ENCODE peak calls at places on chromosome 12, in six cellular contexts. U is cardiac muscle cell, N is spleen, S is body of pancreas, A is PC-9, Y is colonic mucosa. K is an unnamed sample. For H3K4me1, the result is how much of the 10 kb centered on the place peaks cover.

GRCh38 chr12:64039285-64039871 is 182.7 kb downstream of the KICS2 start:
- DNase-seq in A (no peak), Y (peak), S (peak), N (no peak), U (peak), K (no peak)

GRCh38 chr12:91064640-91065039 is 6.8 kb upstream of the KERA start:
- DNase-seq in A (no peak), U (no peak), S (no peak), N (no peak), Y (no peak), K (no peak)

GRCh38 chr12:5535531-5535930 is 103.6 kb downstream of the NTF3 start:
- DNase-seq in Y (no peak), U (no peak), N (no peak), A (no peak), S (no peak), K (no peak)

GRCh38 chr12:121765573-121765972 is 27.9 kb downstream of the RHOF start:
- DNase-seq in N (no peak), U (peak), S (no peak), A (peak), Y (no peak), K (no peak)

GRCh38 chr12:120630139-120630895 is 10.1 kb upstream of the CABP1 start:
- DNase-seq in U (no peak), N (no peak), S (no peak), A (peak), Y (no peak), K (no peak)

GRCh38 chr12:45284096-45284901 is 68.4 kb downstream of the ANO6 start:
- DNase-seq in S (no peak), U (peak), A (peak), Y (no peak), N (no peak), K (no peak)

GRCh38 chr12:24921251-24922038 is 27.5 kb downstream of the BCAT1 start:
- DNase-seq in A (no peak), U (peak), N (no peak), S (no peak), Y (no peak), K (no peak)

GRCh38 chr12:24025153-24025798 is 75.8 kb upstream of the SOX5 start:
- DNase-seq in A (no peak), Y (no peak), N (no peak), S (no peak), U (no peak), K (no peak)

GRCh38 chr12:131273291-131273845 is 319.7 kb downstream of the ADGRD1 start:
- DNase-seq in N (peak), U (no peak), Y (no peak), A (no peak), S (no peak), K (no peak)

GRCh38 chr12:124125472-124125871 is 152.5 kb downstream of the ZNF664 start:
- DNase-seq in Y (no peak), N (no peak), U (no peak), S (no peak), A (no peak), K (no peak)

GRCh38 chr12:109492371-109492770 is 14.9 kb downstream of the UBE3B start:
- DNase-seq in A (no peak), U (no peak), S (no peak), N (no peak), Y (no peak), K (no peak)
- H3K4me3 ChIP-seq in A (no peak), U (no peak), S (no peak), N (no peak), Y (no peak), K (no peak)

DNA sequence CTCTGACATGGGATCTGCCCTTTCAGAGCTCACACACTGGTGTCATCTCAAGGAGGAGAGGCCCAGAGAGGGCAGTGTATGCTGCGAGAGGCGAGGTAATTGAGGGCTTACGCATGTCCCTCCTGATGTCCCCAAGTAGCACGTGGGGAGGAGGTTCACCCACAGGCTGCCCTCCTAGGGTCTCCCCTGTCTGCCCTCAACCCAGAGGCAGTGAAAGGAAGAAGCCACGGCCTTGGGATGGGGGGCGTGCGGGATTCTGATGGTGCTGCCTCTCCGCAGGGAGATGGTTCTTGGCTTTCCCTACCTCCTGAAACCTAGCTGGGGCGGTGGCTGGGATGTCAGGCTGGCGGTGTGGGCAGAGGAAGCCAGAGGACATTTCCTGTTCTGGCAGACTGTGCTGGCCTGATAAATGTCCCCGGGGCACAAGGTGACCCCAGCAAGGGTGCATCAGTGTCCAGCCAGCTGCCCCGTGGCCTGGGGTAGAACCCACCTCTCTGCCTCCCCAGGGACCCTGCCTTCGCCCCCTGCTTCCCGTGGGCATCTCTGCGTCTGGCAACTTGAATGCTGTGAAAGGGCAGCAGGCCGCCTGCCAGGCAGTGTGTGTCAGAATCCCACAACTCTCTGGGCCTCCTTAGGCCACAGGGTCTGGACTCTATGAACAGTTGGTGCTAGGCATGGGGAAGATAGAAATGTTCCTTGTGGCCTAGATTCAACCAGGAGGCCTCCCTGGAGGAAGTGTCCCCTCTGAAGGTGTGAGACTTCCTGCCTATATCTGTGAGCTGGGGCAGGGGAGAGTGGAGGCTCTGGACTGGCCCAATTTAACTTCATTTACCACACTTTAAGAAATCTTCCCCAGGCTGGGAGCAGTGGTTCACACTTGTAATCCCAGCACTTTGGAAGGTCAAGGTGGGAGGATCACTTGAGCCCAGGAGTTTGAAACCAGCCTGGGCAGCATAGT is 4.8 kb downstream of the SH2B3 start:
- DNase-seq in A (no peak), N (peak), Y (no peak), S (no peak), U (peak), K (peak)
- H3K4me1 ChIP-seq in A (under half), N (half or more), Y (under half), S (half or more), U (under half), K (half or more)

GRCh38 chr12:74552201-74552600 is 14.6 kb downstream of the ATXN7L3B start:
- DNase-seq in U (no peak), Y (no peak), S (no peak), A (no peak), N (no peak), K (no peak)
- TF ChIP-seq CTCF in U (no peak), Y (no peak), S (no peak), A (no peak), N (no peak), K (no peak)

DNA sequence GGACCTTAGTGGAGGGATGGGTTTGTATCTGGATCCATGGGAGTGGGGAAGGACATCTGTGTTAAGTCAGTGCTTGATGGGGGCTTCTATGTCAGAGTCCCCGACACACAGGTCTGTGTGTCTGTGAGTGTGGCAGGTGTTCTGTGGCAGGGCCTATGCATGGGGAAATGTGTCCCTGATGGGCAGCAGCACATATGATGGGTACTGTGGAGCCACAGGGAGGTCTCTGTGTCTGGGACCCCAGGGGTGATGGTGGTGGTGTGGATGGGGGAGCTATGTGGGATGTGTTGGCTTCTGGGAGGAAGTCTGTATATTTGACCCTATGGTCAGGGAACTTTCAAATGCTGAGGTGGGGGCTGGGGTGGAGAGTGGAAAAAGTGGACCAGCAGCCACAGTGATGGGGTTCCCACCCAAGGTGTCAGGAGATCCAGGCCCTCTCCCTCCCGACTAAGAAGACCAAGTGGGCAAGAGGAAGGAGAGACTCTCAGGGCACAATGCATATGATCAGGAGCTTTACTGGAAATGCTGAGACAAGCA is 16.5 kb downstream of the KRT7 start:
- DNase-seq in Y (no peak), N (no peak), A (no peak), S (no peak), U (no peak), K (no peak)
- H3K4me3 ChIP-seq in Y (no peak), N (no peak), A (no peak), S (no peak), U (no peak), K (no peak)

DNA sequence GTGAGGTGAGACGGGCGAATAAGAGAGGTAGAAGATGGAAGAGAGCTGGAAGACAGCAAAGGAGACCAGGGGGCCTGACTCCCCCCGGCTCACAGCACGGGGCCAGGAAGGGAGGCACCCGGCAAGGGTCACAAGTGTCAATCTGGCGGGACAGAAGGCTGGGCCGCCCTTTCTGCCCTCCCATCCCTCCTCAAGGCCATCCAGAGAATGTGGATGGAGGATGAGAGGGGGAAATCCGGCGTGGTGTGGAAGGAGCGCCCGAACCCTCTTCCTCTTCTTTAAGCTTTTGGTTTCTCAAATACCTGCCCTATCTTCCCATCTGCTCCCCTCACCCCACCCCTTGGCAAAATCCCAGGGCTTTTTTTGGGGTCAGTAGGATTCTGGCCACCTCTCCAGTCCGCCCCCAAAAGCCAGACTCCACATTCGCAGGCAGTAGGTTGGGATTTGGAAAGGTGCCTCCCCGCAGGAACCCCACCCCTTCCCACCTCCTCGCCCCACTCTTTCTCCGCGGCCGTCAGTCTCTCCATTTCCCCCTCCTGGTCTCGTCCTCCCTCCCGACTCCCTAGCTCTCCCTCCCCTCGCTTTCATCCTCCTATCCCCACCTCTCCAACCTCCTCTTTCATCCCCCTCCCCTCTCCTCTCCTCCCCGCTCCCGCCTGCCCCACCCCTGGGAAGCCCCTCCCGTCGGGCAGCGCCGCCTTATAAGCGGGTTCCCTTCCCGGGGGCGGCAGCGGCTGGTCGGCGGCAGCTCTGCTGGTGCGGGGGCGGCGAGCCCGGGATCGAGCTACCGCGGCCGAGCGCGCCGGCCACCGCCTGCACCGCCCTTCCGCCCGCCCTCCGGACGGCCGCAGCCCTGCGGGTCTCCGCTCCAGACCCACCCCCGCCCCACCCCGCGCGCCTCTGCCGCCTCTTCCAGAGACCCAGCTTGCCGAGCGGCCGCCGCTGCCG is at the start of gene PTMS:
- DNase-seq in Y (peak), U (peak), A (peak), S (peak), N (peak), K (peak)
- H3K4me1 ChIP-seq in Y (under half), U (under half), A (under half), S (under half), N (half or more), K (under half)

DNA sequence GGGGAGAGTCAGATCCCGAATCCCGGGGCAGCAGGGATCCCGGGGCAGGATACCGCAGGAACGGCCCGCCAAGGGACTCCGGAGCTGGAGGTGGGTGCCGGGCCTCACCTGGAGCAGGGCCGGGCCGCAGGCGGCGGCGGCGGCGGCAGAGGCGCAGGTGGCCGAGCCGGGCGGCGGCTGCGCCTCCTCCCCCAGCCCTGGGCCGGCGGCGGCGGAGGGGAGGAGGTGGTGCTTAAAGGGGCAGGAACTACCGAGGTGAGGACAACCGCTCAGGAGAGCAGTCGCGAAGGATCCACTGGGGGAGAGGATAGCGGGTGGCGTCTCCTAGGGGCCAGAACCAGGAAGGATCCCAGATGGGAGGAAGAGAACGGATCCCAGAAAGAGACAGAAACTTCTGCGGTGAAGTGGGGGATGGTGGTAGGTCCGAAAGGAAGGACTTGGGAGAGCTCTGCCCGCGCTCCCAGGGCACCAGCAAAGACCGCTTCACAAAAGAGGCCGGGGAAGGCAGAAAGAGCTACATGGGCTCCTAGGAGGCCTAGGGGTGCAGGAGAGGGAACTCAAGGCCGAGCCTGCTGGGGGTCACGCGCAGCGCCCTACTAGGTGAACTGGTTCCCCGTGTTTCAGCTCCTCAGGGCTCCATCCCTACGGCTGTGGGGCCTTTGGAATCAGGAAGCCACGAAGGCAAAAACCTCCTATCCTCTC is 4.9 kb upstream of the BAZ2A start:
- DNase-seq in S (peak), U (peak), N (peak), Y (peak), A (peak), K (peak)
- TF ChIP-seq CTCF in S (no peak), U (peak), N (peak), Y (peak), A (peak), K (peak)